ENCODE peak calls at places on chromosomes 7 and 10, in seven cellular contexts. D, C, Y, K, P, Q and E are unnamed samples.

GRCh38 chr7:140596751-140597424 is 43.7 kb downstream of the DENND2A start:
- DNase-seq in C (peak), K (no peak), Y (no peak), P (peak), D (peak), Q (no peak), E (peak)

GRCh38 chr10:86583983-86584382 is 62.4 kb upstream of the WAPL start:
- DNase-seq in Y (no peak), P (no peak), Q (no peak), C (no peak), K (no peak), D (no peak), E (no peak)

GRCh38 chr10:47065903-47066302 is 154.7 kb downstream of the PTPN20 start:
- DNase-seq in P (no peak), K (no peak), Y (no peak), C (no peak), D (no peak), Q (no peak), E (no peak)

GRCh38 chr7:47659664-47660462 is 78.0 kb upstream of the TNS3 start:
- DNase-seq in K (no peak), Y (no peak), P (no peak), C (no peak), D (no peak), Q (no peak), E (no peak)

GRCh38 chr10:50469778-50470193 is 154.0 kb downstream of the SGMS1 start:
- DNase-seq in Q (no peak), C (no peak), Y (no peak), K (no peak), D (peak), P (no peak), E (no peak)

GRCh38 chr7:103823084-103823483 is 166.4 kb downstream of the RELN start:
- DNase-seq in D (no peak), K (no peak), Q (no peak), Y (no peak), C (no peak), P (no peak), E (no peak)

GRCh38 chr10:49611166-49611814 is 1.2 kb downstream of the SLC18A3 start:
- DNase-seq in C (no peak), D (no peak), Y (no peak), K (no peak), P (no peak), Q (peak), E (no peak)

GRCh38 chr10:51895209-51895608 is 195.8 kb upstream of the CSTF2T start:
- DNase-seq in D (peak), P (peak), C (peak), K (no peak), Q (no peak), Y (peak), E (peak)

GRCh38 chr7:99407849-99408346 is 499 bp downstream of the PDAP1 start:
- DNase-seq in Q (no peak), K (no peak), Y (peak), P (no peak), C (peak), D (peak), E (peak)

GRCh38 chr10:129949411-129950335 is 14.4 kb downstream of the EBF3 start:
- DNase-seq in K (no peak), Y (no peak), P (no peak), Q (no peak), C (peak), D (peak), E (peak)

GRCh38 chr7:133429371-133429770 is 176.5 kb downstream of the EXOC4 start:
- DNase-seq in P (no peak), K (no peak), Q (no peak), Y (no peak), D (peak), C (peak), E (no peak)

GRCh38 chr7:151243045-151243349 is 5.5 kb downstream of the SMARCD3 start:
- DNase-seq in D (no peak), Q (peak), C (no peak), Y (no peak), P (no peak), K (no peak), E (no peak)

GRCh38 chr10:121323448-121323847 is 274.8 kb downstream of the FGFR2 start:
- DNase-seq in Y (no peak), D (no peak), P (no peak), K (no peak), Q (no peak), C (no peak), E (no peak)

GRCh38 chr10:57657164-57657765 is 610.4 kb downstream of the IPMK start:
- DNase-seq in D (peak), P (no peak), C (peak), Y (peak), K (no peak), Q (no peak), E (peak)

GRCh38 chr10:22618081-22618785 is 96.1 kb downstream of the PIP4K2A start:
- DNase-seq in Y (no peak), C (no peak), K (no peak), Q (no peak), D (peak), P (no peak), E (no peak)

GRCh38 chr10:74433993-74434392 is 283.0 kb downstream of the ADK start:
- DNase-seq in C (peak), K (no peak), Q (no peak), Y (no peak), D (no peak), P (no peak), E (no peak)

GRCh38 chr10:80503584-80504157 is 34.0 kb upstream of the SH2D4B start:
- DNase-seq in Q (no peak), K (no peak), Y (no peak), C (no peak), D (no peak), P (no peak), E (no peak)

GRCh38 chr10:124649209-124649608 is 95.0 kb downstream of the FAM53B start:
- DNase-seq in P (no peak), K (no peak), Y (no peak), Q (no peak), D (peak), C (peak), E (peak)

GRCh38 chr7:143257501-143257900 is 5.7 kb upstream of the GSTK1 start:
- DNase-seq in K (no peak), D (no peak), Q (no peak), Y (no peak), C (no peak), P (no peak), E (no peak)

GRCh38 chr7:143256325-143256724 is 6.9 kb upstream of the GSTK1 start:
- DNase-seq in Y (no peak), Q (no peak), C (no peak), D (no peak), P (no peak), K (no peak), E (no peak)

GRCh38 chr7:143256932-143257331 is 6.3 kb upstream of the GSTK1 start:
- DNase-seq in C (no peak), Q (no peak), D (no peak), Y (no peak), K (no peak), P (no peak), E (no peak)

GRCh38 chr7:143259765-143260164 is 3.5 kb upstream of the GSTK1 start:
- DNase-seq in D (no peak), Y (no peak), C (no peak), Q (no peak), P (no peak), K (no peak), E (no peak)

GRCh38 chr7:143258830-143259229 is 4.4 kb upstream of the GSTK1 start:
- DNase-seq in P (no peak), Y (no peak), Q (no peak), K (no peak), D (peak), C (no peak), E (no peak)
- H3K4me3 ChIP-seq in P (no peak), Y (no peak), Q (peak), K (no peak), D (no peak), C (no peak), E (no peak)

GRCh38 chr10:93595378-93596288 is 5.4 kb downstream of the RBP4 start:
- DNase-seq in Y (no peak), K (no peak), Q (no peak), D (no peak), P (no peak), C (no peak), E (no peak)

GRCh38 chr10:93598157-93598556 is 2.9 kb downstream of the RBP4 start:
- DNase-seq in Q (no peak), Y (no peak), C (peak), D (peak), P (no peak), K (no peak), E (no peak)

GRCh38 chr10:93597075-93597599 is 3.9 kb downstream of the RBP4 start:
- DNase-seq in D (no peak), C (no peak), K (no peak), P (no peak), Y (no peak), Q (no peak), E (no peak)

GRCh38 chr10:93594518-93594917 is 6.5 kb downstream of the RBP4 start:
- DNase-seq in Q (no peak), K (no peak), P (no peak), D (no peak), Y (no peak), C (no peak), E (no peak)

GRCh38 chr10:93596539-93596938 is 4.5 kb downstream of the RBP4 start:
- DNase-seq in Q (no peak), C (no peak), D (no peak), Y (no peak), K (no peak), P (no peak), E (no peak)
- TF ChIP-seq CTCF in Q (no peak), C (no peak), D (no peak), Y (no peak), K (no peak), P (no peak), E (no peak)

GRCh38 chr7:12570148-12570528 is 382 bp upstream of the SCIN start:
- DNase-seq in Y (no peak), Q (peak), D (peak), K (no peak), P (no peak), C (peak), E (no peak)
- H3K4me3 ChIP-seq in Y (peak), Q (peak), D (peak), K (peak), P (peak), C (peak), E (peak)

DNA sequence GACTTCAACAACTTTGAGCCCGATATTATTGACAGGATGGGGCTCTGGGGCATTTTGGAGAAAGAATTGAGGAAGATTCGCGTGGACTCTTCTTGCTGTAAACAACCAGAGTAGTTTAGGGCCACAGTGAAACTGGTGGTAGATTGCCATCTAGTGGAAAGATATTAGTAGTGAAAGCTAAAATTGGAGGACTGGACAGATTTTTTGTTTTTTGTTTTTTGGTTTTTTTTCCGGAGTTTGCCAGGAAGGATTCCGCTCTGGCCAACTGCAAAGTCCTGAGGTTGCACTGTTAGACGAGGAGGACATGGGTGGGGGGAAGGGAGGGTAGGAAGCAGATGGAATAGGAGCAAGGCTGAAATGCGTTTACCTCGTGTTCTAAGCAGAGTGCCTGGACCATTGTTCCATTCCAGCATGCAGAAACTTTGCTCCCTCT is 11.7 kb downstream of the NOBOX start:
- DNase-seq in Q (no peak), Y (peak), D (peak), K (no peak), C (peak), P (peak), E (peak)
- TF ChIP-seq CTCF in Q (peak), Y (peak), D (peak), K (peak), C (peak), P (peak), E (peak)

GRCh38 chr10:30215131-30215530 is 133.9 kb downstream of the MTPAP start:
- DNase-seq in C (no peak), K (no peak), P (no peak), Y (no peak), Q (no peak), D (no peak), E (no peak)
- H3K4me3 ChIP-seq in C (no peak), K (no peak), P (no peak), Y (no peak), Q (no peak), D (no peak), E (no peak)

GRCh38 chr10:94361161-94361794 is 1.5 kb downstream of the NOC3L start:
- DNase-seq in Q (no peak), K (peak), D (peak), P (no peak), C (peak), Y (no peak), E (peak)

GRCh38 chr10:94364480-94364879 is 1.7 kb upstream of the NOC3L start:
- DNase-seq in C (no peak), P (no peak), Q (no peak), K (no peak), D (no peak), Y (no peak), E (no peak)

GRCh38 chr10:94362360-94363250 is at the start of gene NOC3L:
- DNase-seq in D (peak), K (peak), C (peak), Y (peak), Q (peak), P (peak), E (peak)

GRCh38 chr10:94366382-94366781 is 3.6 kb upstream of the NOC3L start:
- DNase-seq in K (no peak), Q (no peak), Y (no peak), C (no peak), P (no peak), D (no peak), E (no peak)

DNA sequence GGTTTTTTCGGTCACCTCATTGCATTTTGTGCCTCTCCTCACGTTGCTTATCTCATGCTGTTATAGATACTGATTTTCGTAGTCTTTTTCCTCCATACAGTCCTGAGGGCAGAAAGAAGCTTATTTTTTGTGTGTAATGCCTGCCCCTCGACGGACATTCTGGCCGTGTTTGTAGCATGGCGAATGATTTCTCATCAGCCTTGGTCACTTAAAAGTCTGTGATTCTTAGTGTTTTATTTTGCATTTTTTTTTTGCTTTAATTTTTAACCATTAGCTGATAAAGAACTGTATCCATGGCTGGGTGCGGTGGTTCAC is 469 bp upstream of the NOC3L start:
- DNase-seq in P (no peak), Q (no peak), Y (no peak), K (no peak), D (no peak), C (no peak), E (no peak)
- TF ChIP-seq CTCF in P (no peak), Q (no peak), Y (no peak), K (no peak), D (no peak), C (no peak), E (no peak)

GRCh38 chr7:157622408-157623221 is 285.8 kb downstream of the DNAJB6 start:
- DNase-seq in Y (no peak), P (no peak), K (no peak), C (no peak), Q (peak), D (no peak), E (no peak)
- H3K4me3 ChIP-seq in Y (no peak), P (no peak), K (no peak), C (no peak), Q (no peak), D (no peak), E (no peak)